ENCODE peak calls at places on chromosomes 12 and 14, in eight cellular contexts. W is dorsolateral prefrontal cortex; Y is naive thymus-derived CD4-positive, alpha-beta T cell; J is CD8-positive, alpha-beta memory T cell; I is A549; M is colonic mucosa; H is gastrocnemius medialis; R is heart left ventricle. F is an unnamed sample.

GRCh38 chr14:98935921-98936320 is 336.1 kb downstream of the BCL11B start:
- DNase-seq in W (no peak), Y (no peak), J (no peak), I (no peak), M (no peak), H (no peak), R (no peak), F (no peak)

GRCh38 chr14:97277711-97278110 is 480.5 kb downstream of the VRK1 start:
- DNase-seq in W (no peak), Y (no peak), J (no peak), I (no peak), M (no peak), H (no peak), R (no peak), F (no peak)

GRCh38 chr14:67821121-67821520 is 1.5 kb downstream of the RAD51B start:
- DNase-seq in W (no peak), Y (no peak), J (no peak), I (no peak), M (no peak), H (no peak), R (no peak), F (no peak)

GRCh38 chr12:92193063-92193462 is 47.4 kb upstream of the BTG1 start:
- DNase-seq in W (no peak), Y (no peak), J (no peak), I (no peak), M (no peak), H (no peak), R (no peak), F (no peak)

GRCh38 chr12:51959211-51959610 is 7.7 kb downstream of the ACVR1B start:
- DNase-seq in W (no peak), Y (no peak), J (no peak), I (no peak), M (peak), H (peak), R (no peak), F (no peak)

GRCh38 chr12:57152408-57153038 is 5.1 kb upstream of the LRP1-AS start:
- DNase-seq in W (no peak), Y (no peak), J (no peak), I (no peak), M (no peak), H (peak), R (no peak), F (no peak)

GRCh38 chr12:131606218-131606899 is 104.5 kb upstream of the SFSWAP start:
- DNase-seq in W (no peak), Y (no peak), J (no peak), I (no peak), M (no peak), H (no peak), R (no peak), F (no peak)

GRCh38 chr12:51183349-51183748 is 10.4 kb upstream of the TFCP2 start:
- DNase-seq in W (no peak), Y (no peak), J (no peak), I (no peak), M (no peak), H (no peak), R (no peak), F (no peak)

GRCh38 chr12:122022393-122023338 is 982 bp downstream of the BCL7A start:
- DNase-seq in W (no peak), Y (peak), J (no peak), I (no peak), M (peak), H (no peak), R (peak), F (no peak)

GRCh38 chr12:20450591-20450990 is 82.3 kb downstream of the PDE3A start:
- DNase-seq in W (no peak), Y (no peak), J (no peak), I (no peak), M (no peak), H (no peak), R (no peak), F (no peak)

GRCh38 chr14:28502517-28502916 is 264.1 kb upstream of the FOXG1 start:
- DNase-seq in W (no peak), Y (no peak), J (no peak), I (no peak), M (no peak), H (no peak), R (no peak), F (no peak)

GRCh38 chr14:70934502-70935134 is 27.4 kb downstream of the PCNX1 start:
- DNase-seq in W (no peak), Y (no peak), J (no peak), I (no peak), M (no peak), H (no peak), R (no peak), F (no peak)

GRCh38 chr12:25388216-25388615 is 137.5 kb upstream of the KRAS start:
- DNase-seq in W (no peak), Y (no peak), J (peak), I (peak), M (peak), H (no peak), R (no peak), F (no peak)

GRCh38 chr12:42686514-42687172 is 97.1 kb upstream of the PRICKLE1 start:
- DNase-seq in W (no peak), Y (no peak), J (no peak), I (no peak), M (no peak), H (no peak), R (no peak), F (no peak)

GRCh38 chr12:124506145-124506831 is 61.1 kb downstream of the NCOR2 start:
- DNase-seq in W (no peak), Y (no peak), J (no peak), I (no peak), M (peak), H (peak), R (peak), F (peak)

GRCh38 chr12:125155366-125155765 is 90.1 kb downstream of the AACS start:
- DNase-seq in W (no peak), Y (no peak), J (no peak), I (no peak), M (no peak), H (no peak), R (no peak), F (no peak)

GRCh38 chr14:20494935-20495766 is 10.2 kb upstream of the RNASE10 start:
- DNase-seq in W (no peak), Y (no peak), J (no peak), I (no peak), M (no peak), H (no peak), R (no peak), F (peak)

GRCh38 chr14:91418387-91419043 is 895 bp upstream of the CCDC88C start:
- DNase-seq in W (peak), Y (peak), J (peak), I (peak), M (peak), H (peak), R (peak), F (peak)

GRCh38 chr12:55874465-55874864 is 31.7 kb upstream of the MMP19 start:
- DNase-seq in W (no peak), Y (no peak), J (no peak), I (no peak), M (no peak), H (no peak), R (no peak), F (no peak)

GRCh38 chr14:37819155-37820015 is 224.0 kb downstream of the TTC6 start:
- DNase-seq in W (no peak), Y (no peak), J (no peak), I (peak), M (no peak), H (no peak), R (no peak), F (no peak)

GRCh38 chr14:98682031-98682430 is 590.0 kb downstream of the BCL11B start:
- DNase-seq in W (no peak), Y (no peak), J (no peak), I (no peak), M (no peak), H (no peak), R (no peak), F (no peak)

GRCh38 chr12:76391461-76391860 is 43.2 kb upstream of the BBS10 start:
- DNase-seq in W (no peak), Y (no peak), J (no peak), I (no peak), M (no peak), H (peak), R (no peak), F (no peak)

GRCh38 chr12:131415781-131416180 is 295.1 kb upstream of the SFSWAP start:
- DNase-seq in W (no peak), Y (no peak), J (no peak), I (peak), M (no peak), H (no peak), R (no peak), F (no peak)

DNA sequence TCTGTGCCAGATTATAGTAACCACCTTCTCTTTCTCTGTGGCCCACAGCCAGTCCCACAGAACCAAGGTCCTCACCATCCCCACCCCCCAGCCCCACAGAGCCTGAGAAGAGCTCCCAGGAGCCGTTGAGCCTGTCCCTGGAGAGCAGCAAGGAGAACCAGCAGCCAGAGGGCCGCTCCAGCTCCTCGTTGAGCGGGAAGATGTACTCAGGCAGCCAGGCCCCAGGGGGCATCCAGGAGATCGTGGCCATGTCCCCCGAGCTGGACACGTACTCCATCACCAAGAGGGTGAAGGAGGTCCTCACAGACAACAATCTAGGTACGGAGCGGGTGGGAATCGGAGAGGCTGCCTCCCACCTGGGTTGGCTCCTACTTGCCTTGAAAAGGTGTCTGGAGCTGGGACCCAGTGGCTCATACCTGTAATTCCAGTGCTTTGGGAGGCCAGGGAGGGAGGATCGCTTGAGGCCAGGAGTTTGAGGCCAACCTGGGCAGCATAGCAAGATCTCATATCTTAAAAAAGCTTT is 34.4 kb downstream of the PHETA1 start:
- DNase-seq in W (no peak), Y (no peak), J (no peak), I (no peak), M (no peak), H (no peak), R (no peak), F (no peak)
- H3K4me3 ChIP-seq in W (no peak), Y (no peak), J (no peak), I (no peak), M (no peak), H (no peak), R (no peak), F (no peak)

GRCh38 chr12:41339784-41340183 is 151.7 kb downstream of the PDZRN4 start:
- DNase-seq in W (no peak), Y (no peak), J (no peak), I (no peak), M (no peak), H (no peak), R (no peak), F (peak)

GRCh38 chr12:41334390-41334789 is 146.3 kb downstream of the PDZRN4 start:
- DNase-seq in W (no peak), Y (no peak), J (no peak), I (no peak), M (no peak), H (no peak), R (no peak), F (no peak)

GRCh38 chr12:41336041-41336552 is 148.0 kb downstream of the PDZRN4 start:
- DNase-seq in W (no peak), Y (no peak), J (no peak), I (no peak), M (no peak), H (no peak), R (no peak), F (no peak)

GRCh38 chr12:41333988-41334387 is 145.9 kb downstream of the PDZRN4 start:
- DNase-seq in W (no peak), Y (no peak), J (no peak), I (no peak), M (no peak), H (no peak), R (no peak), F (no peak)
- H3K4me3 ChIP-seq in W (no peak), Y (no peak), J (no peak), I (no peak), M (no peak), H (no peak), R (no peak), F (no peak)

DNA sequence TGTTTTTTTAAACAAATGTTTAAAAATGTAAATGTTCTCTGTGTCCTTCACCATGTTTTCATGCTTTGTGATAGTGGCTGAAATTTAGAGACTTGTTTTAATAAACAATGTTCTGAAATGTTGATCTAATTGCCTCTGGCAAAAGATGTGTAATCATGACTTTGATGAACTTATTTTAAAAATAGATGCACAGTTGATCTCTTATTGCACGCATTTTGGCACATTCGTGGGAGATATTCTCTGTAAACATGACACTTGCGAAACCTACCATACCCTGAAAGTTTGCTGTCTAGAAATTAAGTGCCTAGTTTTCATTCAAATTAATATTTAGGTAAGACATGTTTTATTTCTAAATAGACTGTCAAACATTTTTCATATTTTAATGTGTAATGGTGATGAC is 119.7 kb upstream of the DNM1L start:
- DNase-seq in W (no peak), Y (no peak), J (no peak), I (no peak), M (no peak), H (no peak), R (no peak), F (no peak)
- H3K4me3 ChIP-seq in W (no peak), Y (no peak), J (no peak), I (no peak), M (no peak), H (peak), R (no peak), F (no peak)

DNA sequence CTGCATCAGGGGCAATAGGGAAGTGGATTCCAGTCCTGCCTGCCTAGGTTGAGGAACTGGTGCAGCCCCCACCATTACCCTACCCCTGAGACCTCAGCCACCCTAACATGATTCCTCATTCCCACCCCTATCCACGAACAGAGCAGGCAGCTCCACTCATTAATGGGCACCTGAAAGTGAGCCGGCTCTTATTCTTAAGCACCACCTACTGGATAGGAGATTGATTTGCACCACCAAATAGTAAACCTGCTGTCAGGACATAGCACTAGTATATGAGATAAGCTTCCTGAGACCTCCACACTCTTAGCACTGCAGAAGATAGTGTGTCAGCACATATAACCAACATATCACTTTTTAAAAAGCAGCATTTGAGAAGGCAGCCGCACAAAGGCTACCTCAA is 573.2 kb downstream of the SOX5 start:
- DNase-seq in W (no peak), Y (no peak), J (no peak), I (no peak), M (no peak), H (no peak), R (no peak), F (no peak)
- H3K4me3 ChIP-seq in W (no peak), Y (no peak), J (no peak), I (no peak), M (no peak), H (no peak), R (no peak), F (no peak)

DNA sequence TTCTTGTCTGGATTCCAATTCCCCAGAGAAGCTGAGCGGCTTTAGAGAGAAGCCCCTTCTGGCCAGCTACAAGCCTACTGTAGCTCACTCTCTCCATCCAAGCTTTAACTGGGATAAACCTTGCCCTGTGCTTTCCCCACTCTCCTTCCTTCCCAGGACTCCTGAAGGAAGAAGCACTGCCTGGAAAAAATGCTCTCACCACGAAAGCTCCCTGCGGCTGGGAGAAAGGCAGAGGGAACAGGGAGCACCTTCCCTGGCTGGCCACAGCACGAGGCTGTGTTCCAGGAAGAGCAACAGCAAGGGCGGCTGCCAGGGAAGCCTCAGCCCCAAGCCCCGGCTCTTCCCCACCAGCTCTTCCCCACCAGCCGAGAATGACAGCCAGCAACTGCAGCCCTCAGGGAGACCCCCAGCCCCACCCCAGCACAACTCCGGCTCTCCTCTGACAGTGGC is 40.8 kb upstream of the PNMA1 start:
- DNase-seq in W (no peak), Y (no peak), J (no peak), I (no peak), M (no peak), H (peak), R (no peak), F (no peak)
- H3K4me3 ChIP-seq in W (no peak), Y (peak), J (peak), I (peak), M (peak), H (peak), R (no peak), F (no peak)

DNA sequence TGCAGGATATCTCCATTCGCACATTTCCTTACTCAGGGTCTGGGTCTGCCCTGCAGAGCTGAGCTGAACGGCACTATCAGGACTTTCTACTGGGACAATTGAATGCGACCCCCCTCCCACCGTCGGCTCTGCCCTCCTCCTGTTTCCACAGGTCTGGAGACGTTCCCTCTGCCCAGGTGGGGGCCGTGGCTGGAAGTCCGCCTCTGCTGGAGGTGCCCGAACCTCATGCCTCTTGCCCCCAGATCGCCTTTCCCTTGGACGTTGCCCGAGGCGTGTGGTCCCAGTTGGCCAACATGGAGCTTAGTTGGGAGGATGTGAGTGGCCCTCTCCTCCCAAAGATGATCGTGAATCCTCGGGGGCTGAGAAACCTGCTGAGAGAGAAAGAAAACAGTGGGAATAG is 21.2 kb upstream of the KLC1 start:
- DNase-seq in W (no peak), Y (no peak), J (no peak), I (no peak), M (no peak), H (no peak), R (no peak), F (no peak)
- H3K4me3 ChIP-seq in W (peak), Y (peak), J (peak), I (no peak), M (no peak), H (peak), R (no peak), F (no peak)

GRCh38 chr12:53965251-53966069 is 7.5 kb upstream of the HOXC11 start:
- DNase-seq in W (no peak), Y (no peak), J (no peak), I (no peak), M (no peak), H (peak), R (no peak), F (no peak)

GRCh38 chr12:53967451-53968059 is 5.4 kb upstream of the HOXC11 start:
- DNase-seq in W (no peak), Y (no peak), J (no peak), I (no peak), M (no peak), H (no peak), R (no peak), F (no peak)

GRCh38 chr12:53966385-53967133 is 6.4 kb upstream of the HOXC11 start:
- DNase-seq in W (no peak), Y (no peak), J (no peak), I (no peak), M (no peak), H (no peak), R (no peak), F (no peak)

GRCh38 chr12:53964315-53964713 is 8.6 kb upstream of the HOXC11 start:
- DNase-seq in W (no peak), Y (no peak), J (no peak), I (no peak), M (no peak), H (no peak), R (no peak), F (no peak)

DNA sequence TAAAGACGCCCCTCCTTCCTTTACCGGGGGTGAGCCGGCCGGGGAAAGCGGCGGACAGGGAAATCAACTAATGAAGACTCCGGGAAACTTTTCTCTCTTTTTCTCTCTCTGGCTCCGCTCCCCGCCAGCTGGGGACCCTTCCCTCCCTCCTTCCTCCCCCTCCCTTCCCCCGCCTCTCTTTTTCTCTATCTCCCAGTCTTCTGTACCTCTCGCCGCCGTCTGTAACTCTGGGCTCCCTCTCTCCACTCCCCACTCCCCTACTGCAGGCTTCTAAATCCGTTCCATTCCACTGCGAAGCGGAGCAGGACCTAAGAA is 6.9 kb upstream of the HOXC11 start:
- DNase-seq in W (no peak), Y (no peak), J (no peak), I (no peak), M (no peak), H (no peak), R (no peak), F (no peak)
- H3K4me3 ChIP-seq in W (no peak), Y (no peak), J (no peak), I (no peak), M (no peak), H (peak), R (peak), F (no peak)

GRCh38 chr12:34206061-34206785 is 183.9 kb downstream of the ALG10 start:
- DNase-seq in W (no peak), Y (no peak), J (no peak), I (no peak), M (no peak), H (no peak), R (no peak), F (no peak)
- H3K4me3 ChIP-seq in W (no peak), Y (no peak), J (no peak), I (no peak), M (no peak), H (no peak), R (no peak), F (no peak)

F was measured in HL-60.